ENCODE peak calls at places on chromosomes 6 and 20, in seven cellular contexts. S is heart right ventricle, Q is right lobe of liver, C is transverse colon, O is ovary, P is mammary epithelial cell, Y is GM23248. W is an unnamed sample. For H3K4me1, the result is how much of the 10 kb centered on the place peaks cover.

GRCh38 chr6:3260296-3260695 is 1.5 kb downstream of the PSMG4 start:
- DNase-seq in S (no peak), Q (no peak), C (no peak), O (no peak), P (no peak), Y (no peak), W (no peak)

GRCh38 chr6:52108128-52108527 is 20.7 kb upstream of the PKHD1 start:
- DNase-seq in S (no peak), Q (no peak), C (no peak), O (no peak), P (no peak), Y (no peak), W (no peak)

GRCh38 chr20:11013801-11014200 is 340.0 kb upstream of the JAG1 start:
- DNase-seq in S (no peak), Q (no peak), C (no peak), O (no peak), P (no peak), Y (no peak), W (no peak)

GRCh38 chr6:7042056-7042653 is 65.6 kb upstream of the RREB1 start:
- DNase-seq in S (no peak), Q (peak), C (peak), O (no peak), P (no peak), Y (peak), W (peak)

GRCh38 chr6:127900935-127901334 is at the start of gene THEMIS:
- DNase-seq in S (no peak), Q (no peak), C (peak), O (no peak), P (no peak), Y (no peak), W (peak)

GRCh38 chr6:16727996-16728395 is 33.3 kb downstream of the ATXN1 start:
- DNase-seq in S (no peak), Q (no peak), C (no peak), O (no peak), P (no peak), Y (no peak), W (no peak)

GRCh38 chr6:83613378-83613777 is 95.5 kb downstream of the SNAP91 start:
- DNase-seq in S (no peak), Q (no peak), C (no peak), O (no peak), P (no peak), Y (no peak), W (no peak)

GRCh38 chr20:18090044-18090443 is 32.3 kb upstream of the OVOL2 start:
- DNase-seq in S (no peak), Q (no peak), C (no peak), O (no peak), P (no peak), Y (no peak), W (no peak)

GRCh38 chr20:44633187-44633851 is 18.2 kb downstream of the ADA start:
- DNase-seq in S (no peak), Q (no peak), C (no peak), O (no peak), P (no peak), Y (no peak), W (peak)

GRCh38 chr6:32047855-32048766 is 9.9 kb downstream of the CYP21A2 start:
- DNase-seq in S (peak), Q (peak), C (peak), O (peak), P (peak), Y (peak), W (peak)

GRCh38 chr6:167736486-167737204 is 90.1 kb upstream of the AFDN start:
- DNase-seq in S (no peak), Q (peak), C (no peak), O (peak), P (no peak), Y (no peak), W (no peak)

GRCh38 chr20:58898629-58899028 is 46.1 kb downstream of the GNAS start:
- DNase-seq in S (no peak), Q (no peak), C (no peak), O (no peak), P (no peak), Y (no peak), W (no peak)
- H3K4me1 ChIP-seq in S (half or more), Q (under half), C (under half), O (under half), P (under half), Y (under half), W (under half)

GRCh38 chr6:69817358-69817757 is 20.5 kb upstream of the LMBRD1 start:
- DNase-seq in S (no peak), Q (no peak), C (no peak), O (no peak), P (no peak), Y (no peak), W (no peak)

GRCh38 chr6:69816017-69816416 is 19.2 kb upstream of the LMBRD1 start:
- DNase-seq in S (no peak), Q (no peak), C (no peak), O (no peak), P (no peak), Y (no peak), W (no peak)

GRCh38 chr6:69816569-69816968 is 19.8 kb upstream of the LMBRD1 start:
- DNase-seq in S (no peak), Q (no peak), C (no peak), O (no peak), P (no peak), Y (no peak), W (no peak)

GRCh38 chr6:69813508-69813907 is 16.7 kb upstream of the LMBRD1 start:
- DNase-seq in S (no peak), Q (no peak), C (no peak), O (no peak), P (no peak), Y (no peak), W (no peak)

GRCh38 chr6:69812746-69813427 is 16.1 kb upstream of the LMBRD1 start:
- DNase-seq in S (no peak), Q (no peak), C (no peak), O (no peak), P (no peak), Y (no peak), W (no peak)
- H3K27ac ChIP-seq in S (no peak), Q (no peak), C (peak), O (no peak), P (no peak), Y (no peak), W (no peak)

GRCh38 chr6:25332165-25332564 is 53.0 kb downstream of the CARMIL1 start:
- DNase-seq in S (no peak), Q (no peak), C (no peak), O (no peak), P (no peak), Y (peak), W (no peak)
- H3K4me1 ChIP-seq in S (under half), Q (under half), C (under half), O (under half), P (under half), Y (under half), W (under half)

GRCh38 chr6:24229694-24230093 is 103.7 kb downstream of the NRSN1 start:
- DNase-seq in S (no peak), Q (no peak), C (no peak), O (no peak), P (no peak), Y (no peak), W (no peak)

GRCh38 chr6:24231578-24231977 is 105.6 kb downstream of the NRSN1 start:
- DNase-seq in S (no peak), Q (no peak), C (no peak), O (no peak), P (no peak), Y (no peak), W (no peak)

GRCh38 chr6:24225838-24226237 is 99.8 kb downstream of the NRSN1 start:
- DNase-seq in S (no peak), Q (no peak), C (no peak), O (no peak), P (no peak), Y (no peak), W (no peak)

GRCh38 chr6:24227556-24227955 is 101.5 kb downstream of the NRSN1 start:
- DNase-seq in S (no peak), Q (no peak), C (no peak), O (no peak), P (no peak), Y (no peak), W (no peak)

GRCh38 chr6:24228681-24229255 is 102.8 kb downstream of the NRSN1 start:
- DNase-seq in S (no peak), Q (no peak), C (no peak), O (no peak), P (peak), Y (peak), W (no peak)
- H3K27ac ChIP-seq in S (no peak), Q (no peak), C (no peak), O (no peak), P (no peak), Y (peak), W (no peak)

GRCh38 chr6:144339859-144340452 is 54.8 kb downstream of the UTRN start:
- DNase-seq in S (no peak), Q (no peak), C (no peak), O (no peak), P (no peak), Y (no peak), W (no peak)

GRCh38 chr6:144344651-144345050 is 59.5 kb downstream of the UTRN start:
- DNase-seq in S (no peak), Q (no peak), C (no peak), O (no peak), P (no peak), Y (no peak), W (no peak)

GRCh38 chr6:144340541-144341371 is 55.6 kb downstream of the UTRN start:
- DNase-seq in S (no peak), Q (no peak), C (no peak), O (no peak), P (peak), Y (peak), W (no peak)

GRCh38 chr6:144343736-144344428 is 58.7 kb downstream of the UTRN start:
- DNase-seq in S (no peak), Q (no peak), C (peak), O (no peak), P (peak), Y (no peak), W (peak)

DNA sequence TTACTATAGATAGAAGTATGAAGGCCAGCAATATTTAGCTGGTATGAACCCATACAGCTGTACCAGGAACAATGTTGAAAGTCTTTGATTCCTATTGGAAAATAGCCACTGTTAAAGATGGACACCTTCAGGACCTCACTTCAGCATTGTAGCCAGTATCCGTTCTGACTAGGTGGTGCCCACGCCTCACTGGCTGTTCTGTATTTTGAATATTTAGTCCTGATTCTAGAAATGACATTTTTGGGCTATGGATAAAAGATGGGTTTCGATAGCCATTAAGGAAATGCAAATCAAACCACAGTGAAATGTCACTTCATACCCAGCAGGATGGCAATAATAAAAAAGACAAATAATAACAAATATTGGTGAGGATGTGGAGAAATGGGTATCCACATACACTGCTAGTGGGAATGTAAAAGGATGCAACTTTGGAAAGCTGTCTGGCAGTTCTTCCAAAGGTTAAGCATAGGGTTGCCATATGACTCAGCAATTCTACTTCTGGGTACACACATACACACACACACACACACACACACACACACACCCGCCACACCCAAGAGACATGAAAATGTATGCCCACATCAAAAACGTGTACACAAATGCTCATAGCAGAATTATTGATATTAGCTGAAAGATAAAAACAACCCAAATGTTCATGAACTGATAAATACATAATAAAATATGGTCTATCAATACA is 56.8 kb downstream of the UTRN start:
- DNase-seq in S (no peak), Q (no peak), C (peak), O (no peak), P (no peak), Y (no peak), W (no peak)
- H3K4me1 ChIP-seq in S (under half), Q (under half), C (under half), O (under half), P (under half), Y (under half), W (under half)

GRCh38 chr6:105326216-105326615 is 76.7 kb downstream of the PREP start:
- DNase-seq in S (no peak), Q (no peak), C (peak), O (no peak), P (peak), Y (peak), W (peak)

GRCh38 chr6:105321728-105322127 is 81.2 kb downstream of the PREP start:
- DNase-seq in S (no peak), Q (no peak), C (no peak), O (no peak), P (no peak), Y (no peak), W (no peak)

GRCh38 chr6:105326838-105327745 is 75.8 kb downstream of the PREP start:
- DNase-seq in S (no peak), Q (no peak), C (no peak), O (no peak), P (peak), Y (peak), W (no peak)

GRCh38 chr6:105322499-105323231 is 80.2 kb downstream of the PREP start:
- DNase-seq in S (no peak), Q (no peak), C (no peak), O (no peak), P (peak), Y (no peak), W (no peak)

DNA sequence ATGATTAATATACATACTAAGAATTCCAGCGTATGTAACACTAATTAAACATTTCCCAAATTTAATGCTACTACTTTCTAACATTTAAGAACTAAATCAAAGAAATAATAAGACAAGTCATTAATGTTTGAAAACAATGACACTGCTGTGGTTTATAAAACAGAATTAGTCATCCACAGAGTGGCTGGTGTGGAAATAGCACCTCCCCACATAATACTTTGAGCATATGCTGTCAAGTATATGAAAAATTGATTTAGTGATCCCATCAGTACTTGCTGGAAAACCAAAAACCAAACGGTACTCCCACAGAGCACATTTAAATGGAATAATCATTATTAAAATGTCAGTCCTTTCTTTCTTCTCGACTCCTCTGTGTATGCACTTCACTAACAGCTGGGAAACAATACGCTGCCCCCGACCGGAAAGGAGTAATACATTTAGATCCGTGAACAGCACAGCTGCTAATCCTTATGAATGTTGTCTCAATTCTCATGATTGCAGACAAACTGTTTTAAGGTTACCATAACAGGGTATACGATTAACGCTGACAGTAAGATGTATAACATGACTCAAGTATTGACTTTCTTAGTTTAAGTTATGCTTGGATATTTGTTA is 78.4 kb downstream of the PREP start:
- DNase-seq in S (no peak), Q (no peak), C (no peak), O (no peak), P (peak), Y (peak), W (no peak)
- H3K27ac ChIP-seq in S (no peak), Q (no peak), C (no peak), O (no peak), P (no peak), Y (no peak), W (no peak)

GRCh38 chr6:139291813-139292619 is at the start of gene TXLNB:
- DNase-seq in S (peak), Q (peak), C (peak), O (peak), P (peak), Y (peak), W (peak)
- H3K4me1 ChIP-seq in S (under half), Q (under half), C (under half), O (under half), P (under half), Y (under half), W (under half)

W was measured in small intestine.